ENCODE peak calls at places on chromosomes 3 and 15, in six cellular contexts. R is adrenal gland; T is SJSA1; X is heart right ventricle; E is CD4-positive, CD25-positive, alpha-beta regulatory T cell; F is PC-3. J is an unnamed sample.

GRCh38 chr3:162390891-162391290 is 894.3 kb downstream of the OTOL1 start:
- DNase-seq in R (no peak), T (peak; percentile 2), X (no peak), E (no peak), F (peak; percentile 94), J (no peak)

GRCh38 chr3:9779721-9780450 is 10.1 kb upstream of the CAMK1 start:
- DNase-seq in R (no peak), T (peak; percentile 28), X (no peak), E (no peak), F (no peak), J (no peak)

GRCh38 chr3:43013256-43013655 is 34.1 kb downstream of the GASK1A start:
- DNase-seq in R (no peak), T (no peak), X (no peak), E (no peak), F (no peak), J (no peak)

GRCh38 chr15:40534371-40534770 is 30.5 kb downstream of the CCDC32 start:
- DNase-seq in R (no peak), T (no peak), X (no peak), E (no peak), F (no peak), J (no peak)

GRCh38 chr3:72306800-72307341 is 521.9 kb upstream of the PROK2 start:
- DNase-seq in R (no peak), T (no peak), X (no peak), E (no peak), F (peak; percentile 26), J (no peak)

GRCh38 chr3:173755161-173755560 is 357.6 kb downstream of the NLGN1 start:
- DNase-seq in R (no peak), T (no peak), X (no peak), E (no peak), F (no peak), J (no peak)

GRCh38 chr15:51750942-51751686 is at the start of gene TMOD2:
- DNase-seq in R (peak; percentile 33), T (peak; percentile 18), X (peak; percentile 24), E (peak; percentile 22), F (peak; percentile 45), J (no peak)

GRCh38 chr15:57060799-57061198 is 142.4 kb downstream of the TCF12 start:
- DNase-seq in R (no peak), T (peak; percentile 77), X (no peak), E (no peak), F (peak; percentile 84), J (no peak)

GRCh38 chr3:46585799-46586693 is 19.9 kb upstream of the LRRC2 start:
- DNase-seq in R (no peak), T (no peak), X (no peak), E (no peak), F (no peak), J (no peak)

GRCh38 chr15:78872972-78873795 is 494 bp downstream of the MORF4L1 start:
- DNase-seq in R (peak; percentile 75), T (peak; percentile 94), X (peak; percentile 81), E (peak; percentile 84), F (peak; percentile 82), J (peak; percentile 84)

GRCh38 chr3:83877909-83878308 is 1080.9 kb upstream of the CADM2 start:
- DNase-seq in R (no peak), T (no peak), X (no peak), E (no peak), F (no peak), J (no peak)
- H3K27ac ChIP-seq in R (no peak overlapping the region), T (no peak overlapping the region), X (no peak overlapping the region), E (no peak overlapping the region), F (no peak overlapping the region), J (no peak overlapping the region)

GRCh38 chr3:15205934-15206661 is at the start of gene CAPN7:
- DNase-seq in R (peak; percentile 95), T (peak; percentile 83), X (peak; percentile 93), E (peak; percentile 92), F (peak; percentile 96), J (peak; percentile 87)

GRCh38 chr3:15204005-15204404 is 2.0 kb upstream of the CAPN7 start:
- DNase-seq in R (peak; percentile 19), T (no peak), X (no peak), E (no peak), F (peak; percentile 77), J (no peak)

GRCh38 chr3:15206662-15207576 is 873 bp downstream of the CAPN7 start:
- DNase-seq in R (peak; percentile 35), T (peak; percentile 42), X (no peak), E (no peak), F (peak; percentile 48), J (no peak)

GRCh38 chr3:15207836-15208504 is 1.9 kb downstream of the CAPN7 start:
- DNase-seq in R (no peak), T (peak; percentile 36), X (no peak), E (no peak), F (no peak), J (no peak)

GRCh38 chr3:15205482-15205933 is 538 bp upstream of the CAPN7 start:
- DNase-seq in R (no peak), T (no peak), X (no peak), E (no peak), F (no peak), J (no peak)
- H3K4me3 ChIP-seq in R (peak overlapping the region; percentile 100), T (peak overlapping the region; percentile 88), X (peak overlapping the region; percentile 78), E (peak overlapping the region; percentile 87), F (peak overlapping the region; percentile 92), J (peak overlapping the region; percentile 98)

GRCh38 chr3:152261329-152261728 is 7.4 kb upstream of the MBNL1 start:
- DNase-seq in R (no peak), T (no peak), X (no peak), E (no peak), F (no peak), J (no peak)

GRCh38 chr3:152267831-152268500 is 763 bp upstream of the MBNL1 start:
- DNase-seq in R (no peak), T (no peak), X (no peak), E (no peak), F (no peak), J (no peak)

GRCh38 chr3:152263711-152264110 is 5.0 kb upstream of the MBNL1 start:
- DNase-seq in R (no peak), T (no peak), X (no peak), E (no peak), F (no peak), J (no peak)

GRCh38 chr3:152267319-152267689 is 1.4 kb upstream of the MBNL1 start:
- DNase-seq in R (no peak), T (peak; percentile 34), X (no peak), E (no peak), F (no peak), J (no peak)

GRCh38 chr3:152264378-152264777 is 4.4 kb upstream of the MBNL1 start:
- DNase-seq in R (no peak), T (no peak), X (no peak), E (no peak), F (no peak), J (no peak)
- H3K27me3 ChIP-seq in R (no peaks in the 10 kb centered on the region), T (no peaks in the 10 kb centered on the region), X (no peaks in the 10 kb centered on the region), E (no peaks in the 10 kb centered on the region), F (no peaks in the 10 kb centered on the region), J (no peaks in the 10 kb centered on the region)

GRCh38 chr3:49098910-49099630 is 5.2 kb upstream of the QRICH1 start:
- DNase-seq in R (no peak), T (no peak), X (no peak), E (no peak), F (no peak), J (no peak)

GRCh38 chr3:49100046-49100615 is 4.4 kb downstream of the QARS1 start:
- DNase-seq in R (no peak), T (no peak), X (no peak), E (no peak), F (no peak), J (no peak)

GRCh38 chr3:49108346-49108745 is 3.8 kb upstream of the QARS1 start:
- DNase-seq in R (no peak), T (no peak), X (no peak), E (no peak), F (no peak), J (no peak)

GRCh38 chr3:49104052-49104426 is 518 bp downstream of the QARS1 start:
- DNase-seq in R (no peak), T (no peak), X (no peak), E (no peak), F (no peak), J (no peak)

DNA sequence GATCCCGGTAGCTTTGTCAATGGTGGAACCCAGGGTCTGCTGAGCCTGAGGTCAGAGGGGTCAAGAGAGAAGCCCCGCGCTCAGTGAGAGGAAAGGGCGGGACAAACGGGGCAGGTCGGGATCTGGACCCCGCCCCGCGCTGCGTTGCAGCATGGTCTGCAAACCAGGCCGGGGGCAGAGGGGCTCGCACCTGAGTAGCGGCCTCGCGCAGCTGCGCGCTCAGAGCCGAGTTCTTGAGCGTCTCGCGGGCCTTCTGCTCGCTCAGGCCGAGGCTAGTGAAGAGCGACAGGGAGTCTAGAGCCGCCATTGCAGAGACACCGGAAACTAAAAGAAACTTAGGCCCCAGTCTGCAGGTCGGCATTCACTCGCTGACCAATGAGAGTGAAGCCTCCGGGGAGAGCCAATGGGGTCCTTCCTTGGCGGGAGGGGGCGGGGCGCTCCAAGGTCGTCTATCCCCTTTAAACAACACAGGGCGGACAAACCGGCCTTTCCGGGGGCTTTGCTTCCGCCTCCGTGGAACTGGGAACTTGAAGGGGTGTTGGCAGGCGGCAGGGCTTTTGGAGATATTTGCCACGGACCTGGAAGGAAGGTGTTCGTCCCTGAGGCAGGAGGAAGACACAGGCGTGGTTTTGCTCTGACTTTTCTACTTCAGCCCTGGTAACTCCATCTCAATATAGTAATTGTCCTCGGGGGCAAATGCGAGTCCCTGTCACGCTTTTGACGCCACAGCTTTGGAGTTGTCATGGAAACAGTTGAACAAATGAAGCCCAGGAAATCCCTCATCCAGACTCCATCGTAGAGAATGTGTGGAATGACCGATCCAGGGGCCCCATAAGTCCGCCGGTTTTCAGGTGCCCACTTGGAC is at the start of gene QARS1:
- DNase-seq in R (peak; percentile 94), T (peak; percentile 87), X (peak; percentile 97), E (peak; percentile 86), F (peak; percentile 90), J (peak; percentile 93)
- H3K27ac ChIP-seq in R (peak within 1 kb of the TSS; percentile 66), T (peak within 1 kb of the TSS; percentile 48), X (peak within 1 kb of the TSS; percentile 93), E (peak within 1 kb of the TSS; percentile 79), F (peak within 1 kb of the TSS; percentile 67), J (no peak within 1 kb of the TSS)

GRCh38 chr15:67549736-67550135 is 7.2 kb downstream of the MAP2K5 start:
- DNase-seq in R (no peak), T (no peak), X (no peak), E (no peak), F (no peak), J (no peak)
- H3K4me3 ChIP-seq in R (no peak overlapping the region), T (no peak overlapping the region), X (no peak overlapping the region), E (no peak overlapping the region), F (no peak overlapping the region), J (no peak overlapping the region)

GRCh38 chr3:118811333-118811732 is 223.3 kb downstream of the IGSF11 start:
- DNase-seq in R (no peak), T (no peak), X (no peak), E (no peak), F (no peak), J (no peak)
- H3K27me3 ChIP-seq in R (no peaks in the 10 kb centered on the region), T (no peaks in the 10 kb centered on the region), X (no peaks in the 10 kb centered on the region), E (no peaks in the 10 kb centered on the region), F (peaks cover 18% of the 10 kb centered on the region), J (no peaks in the 10 kb centered on the region)

GRCh38 chr3:100075163-100075562 is 39.1 kb downstream of the FILIP1L start:
- DNase-seq in R (no peak), T (no peak), X (no peak), E (no peak), F (no peak), J (no peak)
- H3K27ac ChIP-seq in R (no peak overlapping the region), T (peak overlapping the region; percentile 95), X (peak overlapping the region; percentile 82), E (no peak overlapping the region), F (no peak overlapping the region), J (no peak overlapping the region)

GRCh38 chr3:157087398-157088132 is 72.4 kb downstream of the CCNL1 start:
- DNase-seq in R (no peak), T (peak; percentile 66), X (no peak), E (no peak), F (peak; percentile 91), J (peak; percentile 8)
- H3K4me3 ChIP-seq in R (peak overlapping the region; percentile 53), T (peak overlapping the region; percentile 48), X (peak overlapping the region; percentile 61), E (peak overlapping the region; percentile 68), F (peak overlapping the region; percentile 70), J (peak overlapping the region; percentile 72)

GRCh38 chr3:39323454-39323853 is 6.1 kb upstream of the CCR8 start:
- DNase-seq in R (no peak), T (no peak), X (no peak), E (no peak), F (no peak), J (no peak)
- H3K27me3 ChIP-seq in R (no peaks in the 10 kb centered on the region), T (no peaks in the 10 kb centered on the region), X (peaks cover 5% of the 10 kb centered on the region), E (no peaks in the 10 kb centered on the region), F (peaks cover 30% of the 10 kb centered on the region), J (no peaks in the 10 kb centered on the region)

J was measured in dorsolateral prefrontal cortex.